ENCODE peak calls at places on chromosomes 1 and 21, in six cellular contexts. L is K562, W is HepG2, E is H1, A is GM12878, C is SK-N-SH. U is an unnamed sample.

GRCh38 chr21:29196664-29197052 is 66.2 kb downstream of the MAP3K7CL start:
- DNase-seq in C (no peak), W (no peak), A (no peak), E (no peak), L (no peak), U (no peak)

GRCh38 chr1:236761397-236762132 is 33.5 kb upstream of the MTR start:
- DNase-seq in L (no peak), E (no peak), W (no peak), C (no peak), A (no peak), U (no peak)

GRCh38 chr1:219066098-219066497 is 107.6 kb upstream of the LYPLAL1 start:
- DNase-seq in C (no peak), L (no peak), W (no peak), A (no peak), E (no peak), U (no peak)

GRCh38 chr21:43287111-43287973 is 118.5 kb downstream of the CRYAA start:
- DNase-seq in C (no peak), A (peak), W (no peak), E (no peak), L (no peak), U (no peak)

GRCh38 chr1:20365421-20366075 is 74.9 kb downstream of the VWA5B1 start:
- DNase-seq in L (no peak), W (no peak), E (no peak), C (no peak), A (no peak), U (no peak)

GRCh38 chr1:55061706-55062321 is 22.5 kb downstream of the PCSK9 start:
- DNase-seq in C (no peak), E (no peak), A (no peak), L (no peak), W (no peak), U (no peak)

GRCh38 chr21:29190920-29191319 is 60.5 kb downstream of the MAP3K7CL start:
- DNase-seq in C (no peak), A (no peak), W (peak), L (no peak), E (no peak), U (no peak)

GRCh38 chr1:2230781-2231666 is 2.9 kb downstream of the SKI start:
- DNase-seq in E (no peak), A (no peak), W (no peak), C (peak), L (peak), U (no peak)

GRCh38 chr1:39592069-39592468 is 15.5 kb upstream of the PABPC4 start:
- DNase-seq in E (no peak), C (no peak), W (no peak), L (no peak), A (no peak), U (no peak)

GRCh38 chr1:92755541-92756351 is 29.2 kb downstream of the EVI5 start:
- DNase-seq in E (no peak), C (no peak), A (no peak), L (no peak), W (no peak), U (no peak)

GRCh38 chr1:57632401-57632800 is 208.5 kb upstream of the DAB1 start:
- DNase-seq in E (no peak), W (no peak), L (no peak), C (no peak), A (no peak), U (no peak)

GRCh38 chr1:162974810-162975209 is 94.4 kb upstream of the RGS4 start:
- DNase-seq in E (no peak), A (no peak), L (no peak), W (no peak), C (no peak), U (no peak)

GRCh38 chr1:9724706-9725476 is 73.4 kb downstream of the PIK3CD start:
- DNase-seq in E (peak), A (no peak), C (peak), W (peak), L (peak), U (peak)

GRCh38 chr21:28309596-28309995 is 683.1 kb downstream of the LTN1 start:
- DNase-seq in A (no peak), L (no peak), E (no peak), C (no peak), W (no peak), U (no peak)

GRCh38 chr21:26847951-26848350 is 2.7 kb upstream of the ADAMTS1 start:
- DNase-seq in A (no peak), L (no peak), C (no peak), W (no peak), E (no peak), U (no peak)

DNA sequence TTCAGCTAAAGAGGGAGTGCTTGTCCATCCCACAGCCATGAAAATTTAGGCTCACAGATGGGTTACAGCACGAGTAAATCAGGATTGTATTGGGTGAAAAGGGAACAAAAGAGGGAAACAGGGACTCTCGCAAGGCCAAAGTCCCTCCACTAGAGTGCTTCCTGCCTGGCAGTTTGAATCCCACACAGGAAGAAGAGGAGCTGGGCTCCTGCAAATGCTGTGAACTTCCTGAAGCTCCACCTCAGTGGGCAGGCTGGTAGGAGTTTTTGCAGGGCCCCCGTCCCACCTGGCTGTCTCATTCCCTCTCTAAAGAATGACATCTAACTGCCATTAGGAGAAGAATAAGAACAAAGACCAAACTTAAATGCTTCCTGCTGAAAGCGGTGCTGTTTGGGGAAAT is 712.0 kb upstream of the PRMT6 start:
- DNase-seq in W (no peak), C (no peak), L (no peak), A (no peak), E (no peak), U (no peak)
- TF ChIP-seq GABPA in W (no peak), C (no peak), L (no peak), A (no peak), E (no peak), U (no peak)

DNA sequence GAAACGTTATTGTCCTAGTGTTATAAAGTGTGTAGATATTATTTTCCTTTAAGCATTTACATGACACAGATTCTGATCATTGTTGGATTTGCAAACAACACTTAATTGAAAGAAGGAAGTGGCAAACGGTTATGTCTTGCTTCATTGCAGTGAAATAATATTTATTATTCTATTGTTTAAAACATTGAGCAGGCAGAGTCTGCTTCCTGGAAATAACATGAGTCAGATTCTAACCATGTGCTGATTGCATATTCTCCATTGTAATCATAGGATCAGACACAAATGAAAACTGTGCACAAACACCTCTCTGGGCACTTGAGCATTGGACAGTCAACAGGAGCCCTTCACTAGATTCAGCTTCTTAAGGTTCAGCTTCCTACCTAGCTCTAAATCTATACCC is 46.8 kb upstream of the USP25 start:
- DNase-seq in L (no peak), A (no peak), C (no peak), W (no peak), E (no peak), U (peak)
- TF ChIP-seq GABPA in L (no peak), A (no peak), C (no peak), W (no peak), E (no peak), U (no peak)

GRCh38 chr1:178160736-178161475 is 67.0 kb downstream of the RASAL2 start:
- DNase-seq in C (no peak), L (no peak), W (no peak), E (no peak), A (no peak), U (no peak)

GRCh38 chr1:178166625-178167024 is 72.7 kb downstream of the RASAL2 start:
- DNase-seq in W (no peak), A (no peak), C (no peak), L (no peak), E (no peak), U (no peak)

GRCh38 chr1:178165196-178165595 is 71.3 kb downstream of the RASAL2 start:
- DNase-seq in W (no peak), A (no peak), C (no peak), E (no peak), L (no peak), U (no peak)

GRCh38 chr1:178155478-178156255 is 61.8 kb downstream of the RASAL2 start:
- DNase-seq in E (no peak), C (no peak), W (peak), L (no peak), A (no peak), U (no peak)

DNA sequence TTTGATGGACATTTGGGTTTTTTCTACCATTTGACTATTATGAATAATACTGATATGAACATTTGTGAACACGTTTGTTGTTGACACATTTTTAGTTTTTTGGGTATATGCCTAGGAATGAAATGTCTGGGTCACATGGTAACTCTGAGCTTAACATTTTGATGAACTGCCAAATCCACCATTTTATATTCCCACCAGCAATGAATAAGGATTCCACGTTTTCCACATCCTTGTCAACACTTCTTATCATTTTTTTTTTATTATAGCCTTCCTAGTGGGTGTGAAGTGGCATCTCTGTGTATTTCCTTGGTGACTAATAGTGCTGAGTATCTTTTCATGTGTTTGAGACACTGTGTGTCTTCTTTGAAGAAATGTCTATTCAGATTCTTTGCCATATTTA is 67.6 kb downstream of the RASAL2 start:
- DNase-seq in L (no peak), W (no peak), A (no peak), C (no peak), E (no peak), U (no peak)
- TF ChIP-seq GABPA in L (no peak), W (no peak), A (no peak), C (no peak), E (no peak), U (no peak)

GRCh38 chr1:227490001-227490400 is 73.4 kb upstream of the ZNF678 start:
- DNase-seq in E (no peak), C (no peak), L (no peak), W (no peak), A (no peak), U (no peak)

GRCh38 chr1:227487606-227488005 is 75.8 kb upstream of the ZNF678 start:
- DNase-seq in A (no peak), W (no peak), C (no peak), L (no peak), E (no peak), U (no peak)

GRCh38 chr1:227489572-227489971 is 73.8 kb upstream of the ZNF678 start:
- DNase-seq in C (no peak), E (no peak), W (no peak), L (no peak), A (no peak), U (no peak)

GRCh38 chr1:227486559-227486958 is 76.8 kb upstream of the ZNF678 start:
- DNase-seq in L (no peak), C (no peak), W (no peak), A (peak), E (no peak), U (no peak)

GRCh38 chr1:227490478-227490877 is 72.9 kb upstream of the ZNF678 start:
- DNase-seq in E (no peak), L (no peak), C (no peak), A (no peak), W (no peak), U (no peak)
- TF ChIP-seq GABPA in E (no peak), L (no peak), C (no peak), A (no peak), W (no peak), U (no peak)

GRCh38 chr1:244271909-244272308 is 179.8 kb downstream of the ADSS2 start:
- DNase-seq in W (no peak), L (no peak), E (no peak), A (no peak), C (no peak), U (no peak)

GRCh38 chr1:244272471-244273261 is 179.0 kb downstream of the ADSS2 start:
- DNase-seq in C (peak), W (peak), L (peak), E (peak), A (peak), U (peak)

GRCh38 chr1:244276646-244277045 is 175.1 kb downstream of the ADSS2 start:
- DNase-seq in A (no peak), C (no peak), W (no peak), E (no peak), L (no peak), U (no peak)

GRCh38 chr1:244273262-244273844 is 178.4 kb downstream of the ADSS2 start:
- DNase-seq in E (no peak), L (no peak), C (no peak), W (no peak), A (no peak), U (no peak)

GRCh38 chr1:244273845-244274619 is 177.7 kb downstream of the ADSS2 start:
- DNase-seq in C (no peak), W (no peak), E (no peak), A (no peak), L (peak), U (no peak)
- TF ChIP-seq GABPA in C (no peak), W (no peak), E (no peak), A (no peak), L (no peak), U (no peak)

GRCh38 chr1:113389356-113389952 is 861 bp upstream of the MAGI3 start:
- DNase-seq in W (no peak), E (no peak), A (no peak), C (no peak), L (no peak), U (no peak)
- TF ChIP-seq GABPA in W (no peak), E (no peak), A (no peak), C (no peak), L (no peak), U (no peak)

U was measured in HL-60.